ENCODE peak calls at places on chromosome 13, in four cellular contexts. One of them, this sample, is unnamed.

GRCh38 chr13:91133941-91134772 is 213.3 kb upstream of the MIR17HG start:
- DNase-seq in AG10803: peak
- DNase-seq in RCC 7860: peak
- DNase-seq in activated CD4-positive, CD25-positive, alpha-beta regulatory T cell: no peak
- DNase-seq in this sample: peak

GRCh38 chr13:29573190-29573589 is 22.3 kb downstream of the SLC7A1 start:
- DNase-seq in AG10803: peak
- DNase-seq in RCC 7860: no peak
- DNase-seq in activated CD4-positive, CD25-positive, alpha-beta regulatory T cell: no peak
- DNase-seq in this sample: peak

GRCh38 chr13:41544824-41545707 is 87.7 kb downstream of the RGCC start:
- DNase-seq in RCC 7860: peak
- DNase-seq in activated CD4-positive, CD25-positive, alpha-beta regulatory T cell: no peak
- DNase-seq in AG10803: peak
- DNase-seq in this sample: peak

GRCh38 chr13:41411536-41411935 is 45.8 kb upstream of the RGCC start:
- DNase-seq in activated CD4-positive, CD25-positive, alpha-beta regulatory T cell: no peak
- DNase-seq in AG10803: peak
- DNase-seq in RCC 7860: no peak
- DNase-seq in this sample: peak

GRCh38 chr13:20911037-20911436 is 8.5 kb upstream of the XPO4 start:
- DNase-seq in activated CD4-positive, CD25-positive, alpha-beta regulatory T cell: no peak
- DNase-seq in AG10803: no peak
- DNase-seq in RCC 7860: no peak
- DNase-seq in this sample: no peak

GRCh38 chr13:33757713-33758112 is 60.2 kb upstream of the RFC3 start:
- DNase-seq in activated CD4-positive, CD25-positive, alpha-beta regulatory T cell: no peak
- DNase-seq in RCC 7860: no peak
- DNase-seq in AG10803: no peak
- DNase-seq in this sample: no peak

GRCh38 chr13:52359534-52359933 is 46.4 kb downstream of the THSD1 start:
- DNase-seq in RCC 7860: no peak
- DNase-seq in AG10803: peak
- DNase-seq in activated CD4-positive, CD25-positive, alpha-beta regulatory T cell: no peak
- DNase-seq in this sample: no peak

GRCh38 chr13:101383595-101383994 is 32.7 kb downstream of the NALCN start:
- DNase-seq in AG10803: no peak
- DNase-seq in activated CD4-positive, CD25-positive, alpha-beta regulatory T cell: no peak
- DNase-seq in RCC 7860: no peak
- DNase-seq in this sample: peak

GRCh38 chr13:106533940-106534843 is 1.3 kb downstream of the EFNB2 start:
- DNase-seq in AG10803: peak
- DNase-seq in RCC 7860: peak
- DNase-seq in activated CD4-positive, CD25-positive, alpha-beta regulatory T cell: no peak
- DNase-seq in this sample: peak

GRCh38 chr13:34035676-34036325 is 217.9 kb downstream of the RFC3 start:
- DNase-seq in activated CD4-positive, CD25-positive, alpha-beta regulatory T cell: no peak
- DNase-seq in RCC 7860: peak
- DNase-seq in AG10803: no peak
- DNase-seq in this sample: peak

GRCh38 chr13:107874456-107874855 is 340.9 kb downstream of the LIG4 start:
- DNase-seq in activated CD4-positive, CD25-positive, alpha-beta regulatory T cell: no peak
- DNase-seq in RCC 7860: no peak
- DNase-seq in AG10803: no peak
- DNase-seq in this sample: no peak

GRCh38 chr13:101452519-101453485 is at the start of gene ITGBL1:
- DNase-seq in AG10803: peak
- DNase-seq in RCC 7860: no peak
- DNase-seq in activated CD4-positive, CD25-positive, alpha-beta regulatory T cell: no peak
- DNase-seq in this sample: peak

GRCh38 chr13:81639984-81640582 is 1299.2 kb upstream of the SPRY2 start:
- DNase-seq in activated CD4-positive, CD25-positive, alpha-beta regulatory T cell: no peak
- DNase-seq in AG10803: no peak
- DNase-seq in RCC 7860: no peak
- DNase-seq in this sample: peak

GRCh38 chr13:48542581-48543341 is 9.9 kb upstream of the RCBTB2 start:
- DNase-seq in RCC 7860: no peak
- DNase-seq in activated CD4-positive, CD25-positive, alpha-beta regulatory T cell: no peak
- DNase-seq in AG10803: peak
- DNase-seq in this sample: no peak

GRCh38 chr13:63472736-63473135 is 2057.1 kb upstream of the PCDH20 start:
- DNase-seq in AG10803: no peak
- DNase-seq in activated CD4-positive, CD25-positive, alpha-beta regulatory T cell: no peak
- DNase-seq in RCC 7860: no peak
- DNase-seq in this sample: no peak

GRCh38 chr13:37473035-37473434 is 125.5 kb downstream of the POSTN start:
- DNase-seq in AG10803: no peak
- DNase-seq in activated CD4-positive, CD25-positive, alpha-beta regulatory T cell: no peak
- DNase-seq in RCC 7860: no peak
- DNase-seq in this sample: no peak

GRCh38 chr13:74325106-74325505 is 190.9 kb upstream of the KLF12 start:
- DNase-seq in activated CD4-positive, CD25-positive, alpha-beta regulatory T cell: no peak
- DNase-seq in RCC 7860: no peak
- DNase-seq in AG10803: peak
- DNase-seq in this sample: peak

GRCh38 chr13:88926890-88927502 is 1255.8 kb downstream of the SLITRK5 start:
- DNase-seq in activated CD4-positive, CD25-positive, alpha-beta regulatory T cell: no peak
- DNase-seq in RCC 7860: no peak
- DNase-seq in AG10803: no peak
- DNase-seq in this sample: no peak

GRCh38 chr13:47798906-47799305 is 202.2 kb downstream of the SUCLA2 start:
- DNase-seq in activated CD4-positive, CD25-positive, alpha-beta regulatory T cell: no peak
- DNase-seq in AG10803: peak
- DNase-seq in RCC 7860: no peak
- DNase-seq in this sample: peak

GRCh38 chr13:36981156-36981743 is 17.9 kb downstream of the ALG5 start:
- DNase-seq in AG10803: peak
- DNase-seq in activated CD4-positive, CD25-positive, alpha-beta regulatory T cell: no peak
- DNase-seq in RCC 7860: peak
- DNase-seq in this sample: peak

GRCh38 chr13:27276188-27276587 is 5.6 kb downstream of the RASL11A start:
- DNase-seq in AG10803: peak
- DNase-seq in activated CD4-positive, CD25-positive, alpha-beta regulatory T cell: no peak
- DNase-seq in RCC 7860: no peak
- DNase-seq in this sample: no peak

GRCh38 chr13:110449225-110450015 is 112.1 kb downstream of the RAB20 start:
- DNase-seq in RCC 7860: no peak
- DNase-seq in AG10803: no peak
- DNase-seq in activated CD4-positive, CD25-positive, alpha-beta regulatory T cell: no peak
- DNase-seq in this sample: no peak

GRCh38 chr13:51717786-51718398 is 86.1 kb downstream of the DHRS12 start:
- DNase-seq in activated CD4-positive, CD25-positive, alpha-beta regulatory T cell: no peak
- DNase-seq in AG10803: peak
- DNase-seq in RCC 7860: no peak
- DNase-seq in this sample: peak

GRCh38 chr13:28117689-28118377 is 17.5 kb upstream of the FLT3 start:
- DNase-seq in AG10803: no peak
- DNase-seq in RCC 7860: no peak
- DNase-seq in activated CD4-positive, CD25-positive, alpha-beta regulatory T cell: no peak
- DNase-seq in this sample: peak

GRCh38 chr13:52845766-52846566 is 2.5 kb downstream of the PCDH8 start:
- DNase-seq in AG10803: no peak
- DNase-seq in activated CD4-positive, CD25-positive, alpha-beta regulatory T cell: no peak
- DNase-seq in RCC 7860: no peak
- DNase-seq in this sample: no peak

GRCh38 chr13:36806102-36806501 is 12.9 kb upstream of the RFXAP start:
- DNase-seq in AG10803: no peak
- DNase-seq in activated CD4-positive, CD25-positive, alpha-beta regulatory T cell: no peak
- DNase-seq in RCC 7860: no peak
- DNase-seq in this sample: no peak

GRCh38 chr13:112720251-112720650 is 30.4 kb downstream of the ATP11A start:
- DNase-seq in activated CD4-positive, CD25-positive, alpha-beta regulatory T cell: no peak
- DNase-seq in RCC 7860: no peak
- DNase-seq in AG10803: no peak
- DNase-seq in this sample: no peak

GRCh38 chr13:110402301-110403069 is 95.4 kb downstream of the COL4A2 start:
- DNase-seq in activated CD4-positive, CD25-positive, alpha-beta regulatory T cell: no peak
- DNase-seq in AG10803: no peak
- DNase-seq in RCC 7860: no peak
- DNase-seq in this sample: no peak